ENCODE peak calls at places on chromosomes 3 and 15, in ten cellular contexts. One of them, this sample, is unnamed.

GRCh38 chr3:178320481-178321352 is 215.5 kb upstream of the KCNMB2 start:
- DNase-seq in AG20443: peak
- DNase-seq in endothelial cell: no peak
- DNase-seq in fibroblast of lung: peak
- DNase-seq in GDM1: no peak
- DNase-seq in NCI-H226: peak
- DNase-seq in CD4-positive, CD25-positive, alpha-beta regulatory T cell: no peak
- DNase-seq in glomerular endothelial cell: no peak
- DNase-seq in GM23338: no peak
- DNase-seq in effector CD4-positive, alpha-beta T cell: no peak
- DNase-seq in this sample: no peak

GRCh38 chr15:57323806-57324589 is 52.3 kb upstream of the CGNL1 start:
- DNase-seq in AG20443: no peak
- DNase-seq in endothelial cell: no peak
- DNase-seq in fibroblast of lung: no peak
- DNase-seq in GDM1: no peak
- DNase-seq in NCI-H226: peak
- DNase-seq in CD4-positive, CD25-positive, alpha-beta regulatory T cell: peak
- DNase-seq in glomerular endothelial cell: no peak
- DNase-seq in GM23338: peak
- DNase-seq in effector CD4-positive, alpha-beta T cell: no peak
- DNase-seq in this sample: peak

GRCh38 chr3:111311709-111312235 is 230.2 kb upstream of the CD96 start:
- DNase-seq in AG20443: no peak
- DNase-seq in endothelial cell: no peak
- DNase-seq in fibroblast of lung: no peak
- DNase-seq in GDM1: peak
- DNase-seq in NCI-H226: peak
- DNase-seq in CD4-positive, CD25-positive, alpha-beta regulatory T cell: peak
- DNase-seq in glomerular endothelial cell: no peak
- DNase-seq in GM23338: no peak
- DNase-seq in effector CD4-positive, alpha-beta T cell: no peak
- DNase-seq in this sample: no peak

GRCh38 chr15:80578206-80578595 is 116.9 kb upstream of the ABHD17C start:
- DNase-seq in AG20443: no peak
- DNase-seq in endothelial cell: no peak
- DNase-seq in fibroblast of lung: no peak
- DNase-seq in GDM1: no peak
- DNase-seq in NCI-H226: no peak
- DNase-seq in CD4-positive, CD25-positive, alpha-beta regulatory T cell: no peak
- DNase-seq in glomerular endothelial cell: no peak
- DNase-seq in GM23338: no peak
- DNase-seq in effector CD4-positive, alpha-beta T cell: no peak
- DNase-seq in this sample: no peak

GRCh38 chr3:13277860-13278531 is 142.1 kb downstream of the NUP210 start:
- DNase-seq in AG20443: peak
- DNase-seq in endothelial cell: no peak
- DNase-seq in fibroblast of lung: no peak
- DNase-seq in GDM1: peak
- DNase-seq in NCI-H226: no peak
- DNase-seq in CD4-positive, CD25-positive, alpha-beta regulatory T cell: no peak
- DNase-seq in glomerular endothelial cell: no peak
- DNase-seq in GM23338: no peak
- DNase-seq in effector CD4-positive, alpha-beta T cell: no peak
- DNase-seq in this sample: peak

GRCh38 chr3:110070539-110070916 is 733.2 kb upstream of the DPPA4 start:
- DNase-seq in AG20443: no peak
- DNase-seq in endothelial cell: no peak
- DNase-seq in fibroblast of lung: peak
- DNase-seq in GDM1: no peak
- DNase-seq in NCI-H226: no peak
- DNase-seq in CD4-positive, CD25-positive, alpha-beta regulatory T cell: no peak
- DNase-seq in glomerular endothelial cell: no peak
- DNase-seq in GM23338: no peak
- DNase-seq in effector CD4-positive, alpha-beta T cell: no peak
- DNase-seq in this sample: no peak

GRCh38 chr15:25529774-25530173 is 91.0 kb upstream of the UBE3A start:
- DNase-seq in AG20443: no peak
- DNase-seq in endothelial cell: no peak
- DNase-seq in fibroblast of lung: no peak
- DNase-seq in GDM1: no peak
- DNase-seq in NCI-H226: no peak
- DNase-seq in CD4-positive, CD25-positive, alpha-beta regulatory T cell: no peak
- DNase-seq in glomerular endothelial cell: no peak
- DNase-seq in GM23338: no peak
- DNase-seq in effector CD4-positive, alpha-beta T cell: no peak
- DNase-seq in this sample: no peak

GRCh38 chr3:50164056-50164455 is 8.9 kb downstream of the SEMA3F start:
- DNase-seq in AG20443: peak
- DNase-seq in endothelial cell: no peak
- DNase-seq in fibroblast of lung: peak
- DNase-seq in GDM1: no peak
- DNase-seq in NCI-H226: peak
- DNase-seq in CD4-positive, CD25-positive, alpha-beta regulatory T cell: no peak
- DNase-seq in glomerular endothelial cell: no peak
- DNase-seq in GM23338: no peak
- DNase-seq in effector CD4-positive, alpha-beta T cell: no peak
- DNase-seq in this sample: no peak

GRCh38 chr3:33030802-33031201 is 66.1 kb downstream of the GLB1 start:
- DNase-seq in AG20443: no peak
- DNase-seq in endothelial cell: no peak
- DNase-seq in fibroblast of lung: no peak
- DNase-seq in GDM1: no peak
- DNase-seq in NCI-H226: no peak
- DNase-seq in CD4-positive, CD25-positive, alpha-beta regulatory T cell: peak
- DNase-seq in glomerular endothelial cell: no peak
- DNase-seq in GM23338: peak
- DNase-seq in effector CD4-positive, alpha-beta T cell: no peak
- DNase-seq in this sample: peak

GRCh38 chr3:129942296-129942695 is 32.2 kb upstream of the TRH start:
- DNase-seq in AG20443: peak
- DNase-seq in endothelial cell: peak
- DNase-seq in fibroblast of lung: peak
- DNase-seq in GDM1: peak
- DNase-seq in NCI-H226: peak
- DNase-seq in CD4-positive, CD25-positive, alpha-beta regulatory T cell: peak
- DNase-seq in glomerular endothelial cell: peak
- DNase-seq in GM23338: peak
- DNase-seq in effector CD4-positive, alpha-beta T cell: no peak
- DNase-seq in this sample: peak